ENCODE peak calls at places on chromosomes 11 and 22, in seven cellular contexts. C, S, E, M, I, J and P are unnamed samples.

GRCh38 chr11:79078999-79079398 is 361.8 kb downstream of the TENM4 start:
- DNase-seq in C (no peak), S (peak; percentile 70), M (no peak), I (no peak), J (no peak), E (no peak), P (no peak)

GRCh38 chr11:58659910-58660570 is 37.6 kb downstream of the CNTF start:
- DNase-seq in J (no peak), S (no peak), M (no peak), I (no peak), C (no peak), E (no peak), P (no peak)

GRCh38 chr11:106333678-106334077 is 256.2 kb downstream of the AASDHPPT start:
- DNase-seq in C (no peak), J (no peak), S (no peak), E (no peak), M (no peak), I (no peak), P (no peak)

GRCh38 chr22:30397656-30398635 is 1.1 kb downstream of the SEC14L2 start:
- DNase-seq in J (no peak), S (no peak), M (no peak), C (peak; percentile 30), I (no peak), E (no peak), P (no peak)

GRCh38 chr11:5605849-5606248 is 9.4 kb downstream of the TRIM6 start:
- DNase-seq in S (no peak), C (peak; percentile 94), E (no peak), J (no peak), I (peak; percentile 24), M (no peak), P (no peak)

GRCh38 chr11:34052608-34053160 is 1.2 kb downstream of the CAPRIN1 start:
- DNase-seq in C (peak; percentile 23), M (peak; percentile 12), E (peak; percentile 51), I (no peak), J (no peak), S (no peak), P (peak; percentile 15)

GRCh38 chr22:26756675-26757293 is 99.4 kb downstream of the MIAT start:
- DNase-seq in J (peak; percentile 12), S (peak; percentile 20), E (peak; percentile 20), I (no peak), C (peak; percentile 48), M (peak; percentile 17), P (peak; percentile 67)

GRCh38 chr11:114088836-114089235 is 29.3 kb downstream of the ZBTB16 start:
- DNase-seq in M (no peak), S (no peak), C (no peak), I (no peak), J (no peak), E (no peak), P (no peak)

GRCh38 chr11:71182791-71183556 is 69.4 kb downstream of the SHANK2 start:
- DNase-seq in I (no peak), E (no peak), C (no peak), M (no peak), J (no peak), S (no peak), P (no peak)

GRCh38 chr11:66879583-66879982 is 22.7 kb downstream of the LRFN4 start:
- DNase-seq in I (no peak), S (no peak), C (no peak), J (no peak), E (no peak), M (no peak), P (no peak)

GRCh38 chr11:12696911-12697581 is 22.8 kb downstream of the TEAD1 start:
- DNase-seq in E (no peak), M (no peak), J (no peak), S (no peak), I (no peak), C (no peak), P (no peak)

GRCh38 chr11:109085708-109086373 is 336.1 kb upstream of the C11orf87 start:
- DNase-seq in C (peak; percentile 55), S (peak; percentile 63), I (peak; percentile 3), E (no peak), J (no peak), M (no peak), P (no peak)

GRCh38 chr11:69419662-69420061 is 61.8 kb upstream of the LINC01488 start:
- DNase-seq in I (no peak), C (no peak), J (no peak), E (no peak), S (no peak), M (no peak), P (no peak)

GRCh38 chr11:131372243-131372930 is 2.0 kb downstream of the NTM start:
- DNase-seq in I (no peak), M (no peak), E (no peak), C (no peak), S (no peak), J (no peak), P (no peak)

GRCh38 chr11:35115688-35116030 is 23.3 kb upstream of the CD44 start:
- DNase-seq in S (no peak), J (no peak), C (no peak), I (no peak), M (no peak), E (no peak), P (no peak)

GRCh38 chr22:43892183-43892894 is 526 bp upstream of the PNPLA5 start:
- DNase-seq in M (no peak), J (no peak), S (no peak), C (no peak), I (no peak), E (no peak), P (no peak)

GRCh38 chr11:12160231-12160630 is 49.8 kb downstream of the MICAL2 start:
- DNase-seq in C (no peak), J (no peak), I (no peak), E (no peak), S (no peak), M (no peak), P (no peak)

GRCh38 chr11:36361472-36361871 is 65.4 kb downstream of the PRR5L start:
- DNase-seq in E (no peak), M (no peak), S (no peak), C (peak; percentile 37), I (no peak), J (no peak), P (no peak)

GRCh38 chr11:22787055-22787454 is 42.5 kb downstream of the SVIP start:
- DNase-seq in E (no peak), C (no peak), S (no peak), J (no peak), I (no peak), M (no peak), P (no peak)

GRCh38 chr22:45268167-45268957 is 16.4 kb upstream of the UPK3A start:
- DNase-seq in J (no peak), M (no peak), E (peak; percentile 43), S (no peak), C (peak; percentile 23), I (no peak), P (peak; percentile 89)

GRCh38 chr22:24088796-24089195 is 77.7 kb downstream of the CABIN1 start:
- DNase-seq in J (no peak), E (no peak), I (no peak), M (no peak), C (peak; percentile 21), S (no peak), P (no peak)

GRCh38 chr11:73189315-73189714 is 28.8 kb upstream of the P2RY2 start:
- DNase-seq in S (no peak), C (no peak), M (no peak), I (no peak), J (no peak), E (no peak), P (no peak)

GRCh38 chr22:41781508-41781906 is 19.0 kb upstream of the CCDC134 start:
- DNase-seq in J (no peak), C (no peak), S (no peak), E (no peak), I (no peak), M (no peak), P (no peak)

GRCh38 chr22:21641417-21641794 is 696 bp upstream of the SDF2L1 start:
- DNase-seq in C (peak; percentile 68), S (peak; percentile 49), M (no peak), J (no peak), I (peak; percentile 20), E (peak; percentile 57), P (no peak)

GRCh38 chr11:125387991-125388390 is 108.1 kb downstream of the FEZ1 start:
- DNase-seq in J (no peak), M (no peak), I (no peak), C (no peak), S (no peak), E (no peak), P (no peak)

GRCh38 chr22:43996170-43996980 is 27.7 kb upstream of the PARVB start:
- DNase-seq in M (peak; percentile 39), I (no peak), E (peak; percentile 40), C (no peak), J (peak; percentile 25), S (peak; percentile 68), P (no peak)

GRCh38 chr22:19887251-19887985 is 32.7 kb upstream of the GNB1L start:
- DNase-seq in M (no peak), E (no peak), S (no peak), J (no peak), I (no peak), C (no peak), P (no peak)

GRCh38 chr11:7511405-7511804 is 2.4 kb upstream of the PPFIBP2 start:
- DNase-seq in E (peak; percentile 82), S (no peak), I (no peak), M (peak; percentile 78), J (no peak), C (no peak), P (no peak)

GRCh38 chr11:2791139-2791520 is 91.3 kb upstream of the KCNQ1OT1 start:
- DNase-seq in I (no peak), J (no peak), C (no peak), E (peak; percentile 14), M (no peak), S (no peak), P (no peak)

GRCh38 chr11:91932151-91932821 is 292.3 kb upstream of the FAT3 start:
- DNase-seq in J (no peak), E (no peak), S (no peak), I (no peak), M (no peak), C (peak; percentile 29), P (no peak)

GRCh38 chr22:41919357-41920224 is 4.7 kb upstream of the SHISA8 start:
- DNase-seq in M (no peak), I (no peak), J (no peak), E (peak; percentile 45), C (peak; percentile 45), S (peak; percentile 78), P (no peak)

GRCh38 chr11:30328676-30329075 is 5.8 kb downstream of the ARL14EP start:
- DNase-seq in M (no peak), E (no peak), J (no peak), I (no peak), S (no peak), C (peak; percentile 33), P (no peak)

GRCh38 chr11:119316017-119316728 is 757 bp downstream of the MCAM start:
- DNase-seq in E (no peak), S (peak; percentile 75), I (no peak), C (peak; percentile 33), M (no peak), J (no peak), P (no peak)

GRCh38 chr11:46273511-46274205 is 3.8 kb upstream of the CREB3L1 start:
- DNase-seq in C (peak; percentile 50), J (no peak), E (peak; percentile 81), S (no peak), M (peak; percentile 82), I (no peak), P (no peak)

GRCh38 chr11:77515483-77515882 is 41.6 kb upstream of the PAK1 start:
- DNase-seq in C (no peak), E (no peak), I (no peak), M (peak; percentile 40), J (no peak), S (no peak), P (no peak)

GRCh38 chr11:2445948-2446551 is 1.2 kb downstream of the KCNQ1 start:
- DNase-seq in C (no peak), J (no peak), I (no peak), M (no peak), S (no peak), E (peak; percentile 80), P (no peak)

GRCh38 chr11:118277312-118277711 is 13.2 kb upstream of the MPZL2 start:
- DNase-seq in C (peak; percentile 45), J (no peak), M (no peak), E (no peak), I (no peak), S (no peak), P (no peak)

GRCh38 chr11:92769125-92769524 is 200.3 kb upstream of the MTNR1B start:
- DNase-seq in J (no peak), I (no peak), E (no peak), S (no peak), C (no peak), M (no peak), P (no peak)